ENCODE peak calls at places on chromosomes 7 and 10, in five cellular contexts. D is pancreas, R is heart left ventricle, Z is M059J, I is mesendoderm. X is an unnamed sample.

GRCh38 chr7:75734586-75735047 is 4.1 kb downstream of the HIP1 start:
- DNase-seq in D (no peak), R (no peak), Z (peak; percentile 97), I (peak; percentile 65), X (peak; percentile 43)

GRCh38 chr10:100338434-100339036 is 8.5 kb upstream of the SCD start:
- DNase-seq in D (peak; percentile 56), R (peak; percentile 65), Z (peak; percentile 51), I (peak; percentile 69), X (peak; percentile 81)

GRCh38 chr7:301291-302053 is 11.5 kb downstream of the FOXL3 start:
- DNase-seq in D (no peak), R (no peak), Z (no peak), I (no peak), X (no peak)

GRCh38 chr10:104038958-104039752 is 46.5 kb downstream of the COL17A1 start:
- DNase-seq in D (no peak), R (no peak), Z (no peak), I (no peak), X (no peak)

GRCh38 chr7:5421626-5422323 is 1.9 kb downstream of the TNRC18 start:
- DNase-seq in D (peak; percentile 74), R (peak; percentile 73), Z (peak; percentile 85), I (peak; percentile 68), X (peak; percentile 67)

GRCh38 chr7:66145404-66145843 is 30.8 kb downstream of the CRCP start:
- DNase-seq in D (peak; percentile 31), R (peak; percentile 41), Z (no peak), I (no peak), X (no peak)

GRCh38 chr10:95755511-95756004 is 405 bp upstream of the ENTPD1 start:
- DNase-seq in D (peak; percentile 33), R (peak; percentile 53), Z (peak; percentile 1), I (peak; percentile 77), X (peak; percentile 15)

GRCh38 chr10:79399242-79399831 is 46.1 kb downstream of the ZCCHC24 start:
- DNase-seq in D (peak; percentile 54), R (peak; percentile 93), Z (peak; percentile 97), I (peak; percentile 87), X (peak; percentile 63)

GRCh38 chr7:40186586-40186985 is 51.8 kb downstream of the SUGCT start:
- DNase-seq in D (no peak), R (no peak), Z (no peak), I (peak; percentile 39), X (no peak)

GRCh38 chr7:28093617-28094232 is 86.9 kb downstream of the JAZF1 start:
- DNase-seq in D (no peak), R (no peak), Z (peak; percentile 75), I (peak; percentile 91), X (peak; percentile 90)

X was measured in neural progenitor cell.